ENCODE peak calls at places on chromosomes 3 and 15, in ten cellular contexts. M, O, H, B, S, F, X, Q, T and I are unnamed samples.

GRCh38 chr3:38354588-38355344 is 8.2 kb downstream of the XYLB start:
- DNase-seq in Q (peak), B (peak), O (peak), T (no peak), M (no peak), F (no peak), H (no peak), X (peak), S (no peak), I (peak)

GRCh38 chr15:81085898-81086297 is 48.2 kb upstream of the CFAP161 start:
- DNase-seq in S (no peak), M (no peak), T (no peak), X (peak), F (no peak), H (no peak), Q (no peak), O (no peak), B (no peak), I (no peak)

GRCh38 chr3:133380481-133381225 is 19.2 kb upstream of the BFSP2 start:
- DNase-seq in X (no peak), T (no peak), S (no peak), H (no peak), F (no peak), O (no peak), Q (no peak), M (no peak), B (no peak), I (no peak)

GRCh38 chr3:134249935-134250716 is 533 bp downstream of the RYK start:
- DNase-seq in F (peak), X (peak), T (peak), Q (peak), H (peak), M (peak), S (peak), O (peak), B (peak), I (peak)

GRCh38 chr15:72230197-72231065 is 559 bp downstream of the PKM start:
- DNase-seq in T (peak), M (peak), X (peak), H (peak), F (peak), Q (peak), O (peak), B (peak), S (peak), I (peak)

GRCh38 chr3:115100806-115101205 is 46.3 kb downstream of the ZBTB20 start:
- DNase-seq in S (no peak), M (no peak), O (no peak), Q (no peak), F (no peak), X (no peak), T (no peak), B (no peak), H (no peak), I (no peak)

GRCh38 chr3:4979401-4980228 is at the start of gene BHLHE40:
- DNase-seq in T (no peak), B (peak), F (no peak), O (no peak), Q (peak), H (no peak), S (peak), X (no peak), M (no peak), I (no peak)

GRCh38 chr3:159322322-159322939 is 520.6 kb downstream of the MFSD1 start:
- DNase-seq in X (peak), T (no peak), B (peak), M (no peak), F (no peak), O (peak), Q (no peak), H (no peak), S (peak), I (peak)

GRCh38 chr3:96966181-96966929 is 152.0 kb downstream of the EPHA6 start:
- DNase-seq in B (peak), O (no peak), T (no peak), X (peak), M (no peak), F (no peak), H (no peak), Q (no peak), S (no peak), I (no peak)

GRCh38 chr3:124671123-124671522 is 59.1 kb upstream of the UMPS start:
- DNase-seq in T (no peak), M (no peak), F (peak), H (no peak), O (no peak), S (no peak), X (no peak), Q (no peak), B (no peak), I (no peak)

GRCh38 chr15:43550527-43551363 is 33.3 kb downstream of the MAP1A start:
- DNase-seq in Q (no peak), O (peak), S (no peak), T (no peak), F (no peak), M (no peak), X (no peak), B (peak), H (no peak), I (no peak)

GRCh38 chr3:99901200-99901926 is 83.7 kb downstream of the CMSS1 start:
- DNase-seq in M (no peak), X (peak), O (peak), F (no peak), T (no peak), Q (peak), H (no peak), S (no peak), B (peak), I (peak)

GRCh38 chr3:12442654-12443501 is 41.4 kb upstream of the TSEN2 start:
- DNase-seq in M (no peak), F (no peak), X (peak), T (no peak), O (no peak), S (peak), H (no peak), B (no peak), Q (no peak), I (no peak)

GRCh38 chr3:108103971-108104797 is 13.4 kb upstream of the CD47 start:
- DNase-seq in H (no peak), F (no peak), S (peak), X (peak), B (no peak), M (no peak), Q (peak), O (peak), T (peak), I (no peak)

GRCh38 chr3:9101286-9101685 is 138.0 kb upstream of the RAD18 start:
- DNase-seq in T (no peak), Q (peak), B (no peak), F (no peak), S (no peak), H (peak), O (no peak), X (no peak), M (no peak), I (no peak)

GRCh38 chr15:90598679-90599078 is 69.0 kb downstream of the CRTC3 start:
- DNase-seq in M (no peak), S (no peak), F (no peak), T (no peak), B (no peak), H (no peak), O (no peak), Q (no peak), X (no peak), I (no peak)

GRCh38 chr3:132160218-132160617 is 125.4 kb upstream of the CPNE4 start:
- DNase-seq in S (no peak), O (peak), M (no peak), F (no peak), T (no peak), B (no peak), H (no peak), X (no peak), Q (no peak), I (no peak)

GRCh38 chr3:132164469-132165092 is 129.8 kb upstream of the CPNE4 start:
- DNase-seq in X (peak), H (no peak), S (no peak), T (peak), O (peak), M (no peak), B (peak), Q (no peak), F (no peak), I (peak)

DNA sequence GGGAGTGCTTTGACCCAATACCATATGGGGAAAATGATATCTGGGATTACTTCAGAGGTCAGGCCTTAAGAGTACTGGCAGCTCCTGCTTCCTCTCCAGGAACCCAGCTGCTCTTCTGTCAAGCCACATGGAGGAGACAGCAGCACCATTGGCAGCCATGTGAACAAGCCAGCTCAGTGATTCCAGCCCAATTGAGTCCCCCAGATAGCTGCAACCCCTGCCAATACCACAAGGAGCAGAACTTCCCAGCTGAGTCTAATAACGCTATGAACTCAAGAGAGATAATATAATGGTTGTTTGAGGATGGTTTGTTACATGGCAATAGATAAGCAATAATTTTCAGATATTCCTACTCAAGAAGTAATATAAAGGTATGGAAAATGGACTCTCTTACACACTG is 126.8 kb upstream of the CPNE4 start:
- DNase-seq in H (no peak), M (no peak), T (no peak), Q (no peak), F (no peak), S (no peak), O (peak), B (peak), X (no peak), I (no peak)
- TF ChIP-seq CTCF in H (no peak), M (no peak), T (no peak), Q (no peak), F (no peak), S (no peak), O (no peak), B (no peak), X (peak), I (no peak)

DNA sequence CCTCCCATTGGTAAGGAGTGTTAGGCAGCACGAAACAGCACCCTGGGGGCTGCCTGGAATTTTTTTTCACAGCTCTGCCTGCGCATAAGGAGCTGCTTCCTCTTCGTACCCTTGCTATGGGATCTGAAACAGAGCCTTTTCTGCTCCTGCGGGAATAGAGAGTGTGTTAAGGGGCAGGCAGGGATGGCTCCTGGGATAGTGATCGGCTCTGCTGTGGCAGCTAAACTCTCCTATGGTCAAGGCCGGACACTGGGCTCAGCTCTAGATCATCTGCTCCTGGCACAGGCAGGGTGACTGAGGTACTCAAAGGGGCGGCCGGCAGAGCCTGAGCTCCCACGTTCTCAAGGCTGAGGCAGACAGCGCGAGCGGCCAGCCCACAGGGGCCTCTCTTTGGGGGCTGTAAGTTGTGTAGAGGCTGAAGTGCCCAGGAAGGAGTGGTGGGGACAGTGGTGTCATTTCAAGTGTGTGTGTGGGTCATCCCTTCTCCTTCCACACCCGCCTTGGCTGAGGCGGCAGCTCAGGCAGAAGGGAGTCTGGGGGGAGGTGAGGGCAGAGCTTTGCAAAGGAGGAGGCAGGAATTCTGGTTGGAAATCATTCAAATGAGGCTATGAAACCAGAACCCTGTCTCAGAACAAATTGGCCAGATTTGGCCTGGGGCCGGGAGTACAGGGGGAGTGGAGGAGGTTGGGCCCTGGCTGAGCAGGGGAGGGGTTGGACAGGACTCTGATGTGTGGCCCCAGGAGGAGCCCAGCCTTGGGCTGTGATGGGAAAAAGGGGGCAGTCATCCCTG is 31.0 kb downstream of the EPHB3 start:
- DNase-seq in O (no peak), B (peak), X (no peak), T (no peak), Q (no peak), H (no peak), M (no peak), S (no peak), F (no peak), I (no peak)
- H3K4me3 ChIP-seq in O (no peak), B (no peak), X (no peak), T (no peak), Q (no peak), H (no peak), M (no peak), S (no peak), F (no peak), I (no peak)

GRCh38 chr15:41429003-41429890 is 12.4 kb downstream of the RTF1 start:
- DNase-seq in H (no peak), T (no peak), M (no peak), B (no peak), X (no peak), O (peak), Q (no peak), S (no peak), F (no peak), I (no peak)
- TF ChIP-seq CTCF in H (no peak), T (no peak), M (no peak), B (no peak), X (no peak), O (no peak), Q (no peak), S (no peak), F (no peak), I (no peak)

GRCh38 chr15:59437777-59438574 is at the start of gene FAM81A:
- DNase-seq in M (peak), S (peak), Q (peak), X (peak), O (peak), T (peak), F (peak), H (peak), B (peak), I (peak)

GRCh38 chr15:59437473-59437776 is 561 bp upstream of the FAM81A start:
- DNase-seq in Q (no peak), X (no peak), B (no peak), T (no peak), M (no peak), S (no peak), F (no peak), H (no peak), O (no peak), I (no peak)

GRCh38 chr15:59436774-59437472 is 1.1 kb upstream of the FAM81A start:
- DNase-seq in X (no peak), B (no peak), T (no peak), Q (peak), H (no peak), S (no peak), O (peak), F (no peak), M (no peak), I (no peak)

GRCh38 chr15:59439571-59439970 is 1.6 kb downstream of the FAM81A start:
- DNase-seq in F (no peak), X (no peak), O (no peak), Q (no peak), S (no peak), M (no peak), H (no peak), T (no peak), B (no peak), I (no peak)

GRCh38 chr15:59438891-59439290 is 905 bp downstream of the FAM81A start:
- DNase-seq in B (peak), T (no peak), S (no peak), M (no peak), F (no peak), Q (no peak), X (peak), H (peak), O (peak), I (peak)
- H3K4me3 ChIP-seq in B (peak), T (no peak), S (peak), M (no peak), F (no peak), Q (no peak), X (peak), H (peak), O (no peak), I (no peak)